ENCODE peak calls at places on chromosomes 4 and X, in six cellular contexts. One of them, this sample, is unnamed.

GRCh38 chrX:38627683-38628082 is 66.3 kb downstream of the TSPAN7 start:
- DNase-seq in C1 segment of cervical spinal cord: no peak
- DNase-seq in lower lobe of right lung: no peak
- DNase-seq in brain microvascular endothelial cell: peak; percentile 22
- DNase-seq in GM12865: peak; percentile 57
- DNase-seq in foreskin fibroblast: peak; percentile 2
- DNase-seq in this sample: peak; percentile 14

GRCh38 chr4:154877110-154877760 is 96.2 kb downstream of the RBM46 start:
- DNase-seq in C1 segment of cervical spinal cord: no peak
- DNase-seq in lower lobe of right lung: no peak
- DNase-seq in brain microvascular endothelial cell: peak; percentile 16
- DNase-seq in GM12865: no peak
- DNase-seq in foreskin fibroblast: peak; percentile 4
- DNase-seq in this sample: no peak

GRCh38 chr4:102503831-102504786 is 3.0 kb downstream of the NFKB1 start:
- DNase-seq in C1 segment of cervical spinal cord: no peak
- DNase-seq in lower lobe of right lung: no peak
- DNase-seq in brain microvascular endothelial cell: no peak
- DNase-seq in GM12865: no peak
- DNase-seq in foreskin fibroblast: no peak
- DNase-seq in this sample: no peak

GRCh38 chr4:113617195-113617594 is 144.3 kb downstream of the CAMK2D start:
- DNase-seq in C1 segment of cervical spinal cord: no peak
- DNase-seq in lower lobe of right lung: no peak
- DNase-seq in brain microvascular endothelial cell: no peak
- DNase-seq in GM12865: no peak
- DNase-seq in foreskin fibroblast: no peak
- DNase-seq in this sample: no peak

GRCh38 chr4:187128971-187129370 is 405.3 kb upstream of the FAT1 start:
- DNase-seq in C1 segment of cervical spinal cord: no peak
- DNase-seq in lower lobe of right lung: no peak
- DNase-seq in brain microvascular endothelial cell: peak; percentile 70
- DNase-seq in GM12865: no peak
- DNase-seq in foreskin fibroblast: peak; percentile 40
- DNase-seq in this sample: no peak

GRCh38 chr4:6972375-6972650 is 62.7 kb downstream of the TBC1D14 start:
- DNase-seq in C1 segment of cervical spinal cord: no peak
- DNase-seq in lower lobe of right lung: no peak
- DNase-seq in brain microvascular endothelial cell: no peak
- DNase-seq in GM12865: no peak
- DNase-seq in foreskin fibroblast: no peak
- DNase-seq in this sample: no peak

GRCh38 chr4:90318208-90318607 is 191.0 kb downstream of the CCSER1 start:
- DNase-seq in C1 segment of cervical spinal cord: no peak
- DNase-seq in lower lobe of right lung: no peak
- DNase-seq in brain microvascular endothelial cell: peak; percentile 61
- DNase-seq in GM12865: no peak
- DNase-seq in foreskin fibroblast: peak; percentile 75
- DNase-seq in this sample: no peak

GRCh38 chrX:97479491-97479890 is 595.8 kb downstream of the RPA4 start:
- DNase-seq in C1 segment of cervical spinal cord: no peak
- DNase-seq in lower lobe of right lung: no peak
- DNase-seq in brain microvascular endothelial cell: no peak
- DNase-seq in GM12865: no peak
- DNase-seq in foreskin fibroblast: no peak
- DNase-seq in this sample: no peak

GRCh38 chr4:123397276-123398150 is 918 bp downstream of the SPRY1 start:
- DNase-seq in C1 segment of cervical spinal cord: no peak
- DNase-seq in lower lobe of right lung: peak; percentile 76
- DNase-seq in brain microvascular endothelial cell: peak; percentile 40
- DNase-seq in GM12865: peak; percentile 47
- DNase-seq in foreskin fibroblast: peak; percentile 68
- DNase-seq in this sample: no peak

GRCh38 chr4:39729557-39729956 is 31.6 kb downstream of the UBE2K start:
- DNase-seq in C1 segment of cervical spinal cord: no peak
- DNase-seq in lower lobe of right lung: no peak
- DNase-seq in brain microvascular endothelial cell: no peak
- DNase-seq in GM12865: no peak
- DNase-seq in foreskin fibroblast: peak; percentile 52
- DNase-seq in this sample: no peak

GRCh38 chr4:180664766-180665368 is 1578.3 kb upstream of the TENM3 start:
- DNase-seq in C1 segment of cervical spinal cord: no peak
- DNase-seq in lower lobe of right lung: no peak
- DNase-seq in brain microvascular endothelial cell: peak; percentile 87
- DNase-seq in GM12865: peak; percentile 89
- DNase-seq in foreskin fibroblast: peak; percentile 59
- DNase-seq in this sample: peak; percentile 30

GRCh38 chrX:119190736-119191282 is 45.3 kb upstream of the PGRMC1 start:
- DNase-seq in C1 segment of cervical spinal cord: no peak
- DNase-seq in lower lobe of right lung: no peak
- DNase-seq in brain microvascular endothelial cell: no peak
- DNase-seq in GM12865: no peak
- DNase-seq in foreskin fibroblast: peak; percentile 71
- DNase-seq in this sample: no peak

GRCh38 chrX:72105436-72105835 is 26.3 kb downstream of the RTL5 start:
- DNase-seq in C1 segment of cervical spinal cord: no peak
- DNase-seq in lower lobe of right lung: no peak
- DNase-seq in brain microvascular endothelial cell: no peak
- DNase-seq in GM12865: peak; percentile 79
- DNase-seq in foreskin fibroblast: no peak
- DNase-seq in this sample: no peak

GRCh38 chr4:10656988-10657387 is 27.6 kb downstream of the CLNK start:
- DNase-seq in C1 segment of cervical spinal cord: no peak
- DNase-seq in lower lobe of right lung: no peak
- DNase-seq in brain microvascular endothelial cell: peak; percentile 45
- DNase-seq in GM12865: no peak
- DNase-seq in foreskin fibroblast: no peak
- DNase-seq in this sample: peak; percentile 46

GRCh38 chr4:86755388-86755787 is 93.8 kb downstream of the SLC10A6 start:
- DNase-seq in C1 segment of cervical spinal cord: no peak
- DNase-seq in lower lobe of right lung: no peak
- DNase-seq in brain microvascular endothelial cell: no peak
- DNase-seq in GM12865: peak; percentile 19
- DNase-seq in foreskin fibroblast: no peak
- DNase-seq in this sample: no peak

GRCh38 chr4:55359397-55359916 is 13.4 kb downstream of the SRD5A3 start:
- DNase-seq in C1 segment of cervical spinal cord: no peak
- DNase-seq in lower lobe of right lung: no peak
- DNase-seq in brain microvascular endothelial cell: no peak
- DNase-seq in GM12865: no peak
- DNase-seq in foreskin fibroblast: peak; percentile 54
- DNase-seq in this sample: no peak

GRCh38 chrX:124502599-124502998 is 156.2 kb downstream of the SH2D1A start:
- DNase-seq in C1 segment of cervical spinal cord: no peak
- DNase-seq in lower lobe of right lung: no peak
- DNase-seq in brain microvascular endothelial cell: no peak
- DNase-seq in GM12865: no peak
- DNase-seq in foreskin fibroblast: no peak
- DNase-seq in this sample: no peak

GRCh38 chrX:155857561-155857960 is 23.6 kb upstream of the VAMP7 start:
- DNase-seq in C1 segment of cervical spinal cord: no peak
- DNase-seq in lower lobe of right lung: no peak
- DNase-seq in brain microvascular endothelial cell: no peak
- DNase-seq in GM12865: peak; percentile 11
- DNase-seq in foreskin fibroblast: peak; percentile 8
- DNase-seq in this sample: no peak